ENCODE peak calls at places on chromosomes 12 and 14, in six cellular contexts. V is A549, Y is GM23338, H is HepG2, O is HCT116, X is SK-N-SH. N is an unnamed sample.

GRCh38 chr14:23361320-23361719 is 3.7 kb downstream of the EFS start:
- DNase-seq in V (no peak), Y (no peak), H (no peak), O (no peak), X (no peak), N (no peak)

GRCh38 chr14:23051482-23051881 is 5.8 kb downstream of the CDH24 start:
- DNase-seq in V (no peak), Y (no peak), H (no peak), O (no peak), X (no peak), N (no peak)

GRCh38 chr14:61256826-61257468 is 24.2 kb downstream of the TMEM30B start:
- DNase-seq in V (no peak), Y (no peak), H (peak), O (no peak), X (no peak), N (no peak)

GRCh38 chr14:39491134-39491541 is 58.9 kb upstream of the FBXO33 start:
- DNase-seq in V (peak), Y (peak), H (peak), O (peak), X (peak), N (peak)

GRCh38 chr14:89248430-89249295 is 168.4 kb downstream of the FOXN3 start:
- DNase-seq in V (no peak), Y (no peak), H (no peak), O (no peak), X (peak), N (no peak)

GRCh38 chr12:43283206-43283605 is 268.8 kb downstream of the ADAMTS20 start:
- DNase-seq in V (no peak), Y (no peak), H (no peak), O (no peak), X (no peak), N (no peak)

GRCh38 chr12:52789637-52790426 is 6.1 kb downstream of the KRT3 start:
- DNase-seq in V (no peak), Y (peak), H (no peak), O (no peak), X (no peak), N (no peak)

GRCh38 chr12:110641512-110641911 is 27.6 kb downstream of the TCTN1 start:
- DNase-seq in V (no peak), Y (peak), H (no peak), O (no peak), X (no peak), N (no peak)

GRCh38 chr12:76256904-76257303 is 91.3 kb downstream of the BBS10 start:
- DNase-seq in V (no peak), Y (no peak), H (no peak), O (no peak), X (no peak), N (no peak)

GRCh38 chr14:70827366-70828151 is 18.2 kb upstream of the MAP3K9 start:
- DNase-seq in V (no peak), Y (no peak), H (peak), O (no peak), X (no peak), N (no peak)

GRCh38 chr14:32477406-32477805 is 148.3 kb downstream of the AKAP6 start:
- DNase-seq in V (no peak), Y (no peak), H (no peak), O (no peak), X (no peak), N (no peak)

GRCh38 chr14:50830932-50831703 is at the start of gene NIN:
- DNase-seq in V (peak), Y (peak), H (peak), O (no peak), X (peak), N (no peak)

GRCh38 chr12:53703746-53704145 is 23.5 kb downstream of the CALCOCO1 start:
- DNase-seq in V (no peak), Y (no peak), H (no peak), O (no peak), X (no peak), N (no peak)

GRCh38 chr12:47935196-47935595 is 28.2 kb upstream of the TMEM106C start:
- DNase-seq in V (no peak), Y (no peak), H (peak), O (no peak), X (peak), N (no peak)

GRCh38 chr12:119593578-119594398 is at the start of gene TMEM233:
- DNase-seq in V (no peak), Y (peak), H (no peak), O (no peak), X (peak), N (no peak)

GRCh38 chr12:20415013-20415412 is 46.7 kb downstream of the PDE3A start:
- DNase-seq in V (no peak), Y (no peak), H (no peak), O (no peak), X (no peak), N (no peak)

GRCh38 chr14:57884175-57884574 is 18.3 kb upstream of the SLC35F4 start:
- DNase-seq in V (no peak), Y (no peak), H (no peak), O (no peak), X (no peak), N (no peak)

GRCh38 chr12:128863957-128864356 is 10.7 kb downstream of the GLT1D1 start:
- DNase-seq in V (no peak), Y (no peak), H (no peak), O (no peak), X (no peak), N (no peak)

GRCh38 chr12:3727877-3728632 is 24.9 kb downstream of the CRACR2A start:
- DNase-seq in V (no peak), Y (peak), H (no peak), O (no peak), X (no peak), N (no peak)

GRCh38 chr14:78259831-78260230 is 89.7 kb downstream of the NRXN3 start:
- DNase-seq in V (no peak), Y (no peak), H (no peak), O (no peak), X (no peak), N (no peak)

GRCh38 chr14:50001999-50002925 is 109.4 kb downstream of the ARF6 start:
- DNase-seq in V (no peak), Y (peak), H (no peak), O (no peak), X (no peak), N (no peak)

GRCh38 chr14:100417466-100417865 is 94.3 kb downstream of the SLC25A47 start:
- DNase-seq in V (peak), Y (peak), H (peak), O (peak), X (peak), N (peak)

GRCh38 chr12:75837700-75838099 is 193.9 kb downstream of the PHLDA1 start:
- DNase-seq in V (no peak), Y (no peak), H (no peak), O (no peak), X (peak), N (no peak)

GRCh38 chr12:113005759-113006158 is 27.4 kb downstream of the OAS2 start:
- DNase-seq in V (peak), Y (peak), H (no peak), O (peak), X (peak), N (no peak)

GRCh38 chr14:22213110-22213509 is 375.9 kb downstream of the DAD1 start:
- DNase-seq in V (no peak), Y (no peak), H (no peak), O (no peak), X (no peak), N (no peak)

GRCh38 chr12:105939181-105939721 is 199.5 kb downstream of the NUAK1 start:
- DNase-seq in V (no peak), Y (no peak), H (no peak), O (no peak), X (no peak), N (no peak)

GRCh38 chr14:97920201-97920600 is 1123.0 kb downstream of the VRK1 start:
- DNase-seq in V (no peak), Y (no peak), H (no peak), O (no peak), X (no peak), N (no peak)

GRCh38 chr12:46492471-46493351 is 120.1 kb upstream of the SLC38A2 start:
- DNase-seq in V (peak), Y (no peak), H (peak), O (peak), X (no peak), N (peak)

GRCh38 chr12:105018761-105019160 is 32.6 kb downstream of the NOPCHAP1 start:
- DNase-seq in V (no peak), Y (no peak), H (no peak), O (no peak), X (no peak), N (no peak)

GRCh38 chr14:94027566-94028449 is 1.7 kb downstream of the OTUB2 start:
- DNase-seq in V (no peak), Y (no peak), H (no peak), O (no peak), X (no peak), N (no peak)

GRCh38 chr12:51953011-51953568 is 1.6 kb downstream of the ACVR1B start:
- DNase-seq in V (no peak), Y (no peak), H (no peak), O (no peak), X (no peak), N (no peak)

GRCh38 chr14:74841230-74842207 is 34.4 kb downstream of the PROX2 start:
- DNase-seq in V (no peak), Y (no peak), H (no peak), O (no peak), X (no peak), N (no peak)

GRCh38 chr14:74846968-74847549 is 28.9 kb downstream of the PROX2 start:
- DNase-seq in V (no peak), Y (no peak), H (no peak), O (no peak), X (no peak), N (no peak)

GRCh38 chr14:74840603-74841030 is 35.3 kb downstream of the PROX2 start:
- DNase-seq in V (no peak), Y (no peak), H (no peak), O (no peak), X (no peak), N (no peak)

GRCh38 chr14:74846168-74846567 is 29.8 kb downstream of the PROX2 start:
- DNase-seq in V (no peak), Y (no peak), H (no peak), O (no peak), X (no peak), N (no peak)

GRCh38 chr14:74843653-74844052 is 32.3 kb downstream of the PROX2 start:
- DNase-seq in V (no peak), Y (no peak), H (no peak), O (no peak), X (peak), N (no peak)
- TF ChIP-seq REST in V (no peak), Y (no peak), H (no peak), O (no peak), X (no peak), N (no peak)

GRCh38 chr12:56677680-56678079 is 10.4 kb downstream of the PTGES3 start:
- DNase-seq in V (no peak), Y (no peak), H (no peak), O (no peak), X (no peak), N (no peak)

GRCh38 chr12:56676851-56677601 is 11.1 kb downstream of the PTGES3 start:
- DNase-seq in V (no peak), Y (no peak), H (no peak), O (no peak), X (no peak), N (no peak)

GRCh38 chr12:56678852-56679251 is 9.2 kb downstream of the PTGES3 start:
- DNase-seq in V (no peak), Y (no peak), H (no peak), O (no peak), X (no peak), N (no peak)

GRCh38 chr12:56682323-56682722 is 5.8 kb downstream of the PTGES3 start:
- DNase-seq in V (no peak), Y (no peak), H (no peak), O (no peak), X (no peak), N (no peak)

GRCh38 chr12:56679834-56680575 is 8.1 kb downstream of the PTGES3 start:
- DNase-seq in V (no peak), Y (no peak), H (no peak), O (no peak), X (no peak), N (no peak)
- TF ChIP-seq REST in V (no peak), Y (no peak), H (no peak), O (no peak), X (no peak), N (no peak)

GRCh38 chr12:17928708-17929366 is 161.2 kb downstream of the RERGL start:
- DNase-seq in V (peak), Y (peak), H (peak), O (peak), X (no peak), N (peak)
- TF ChIP-seq REST in V (no peak), Y (no peak), H (no peak), O (no peak), X (no peak), N (no peak)

GRCh38 chr12:99442758-99443157 is 204.8 kb upstream of the GARIN6 start:
- DNase-seq in V (no peak), Y (no peak), H (no peak), O (no peak), X (no peak), N (no peak)

GRCh38 chr12:99439399-99439798 is 208.2 kb upstream of the GARIN6 start:
- DNase-seq in V (no peak), Y (no peak), H (no peak), O (no peak), X (no peak), N (no peak)

GRCh38 chr12:99450231-99450630 is 197.3 kb upstream of the GARIN6 start:
- DNase-seq in V (no peak), Y (no peak), H (no peak), O (no peak), X (no peak), N (no peak)

DNA sequence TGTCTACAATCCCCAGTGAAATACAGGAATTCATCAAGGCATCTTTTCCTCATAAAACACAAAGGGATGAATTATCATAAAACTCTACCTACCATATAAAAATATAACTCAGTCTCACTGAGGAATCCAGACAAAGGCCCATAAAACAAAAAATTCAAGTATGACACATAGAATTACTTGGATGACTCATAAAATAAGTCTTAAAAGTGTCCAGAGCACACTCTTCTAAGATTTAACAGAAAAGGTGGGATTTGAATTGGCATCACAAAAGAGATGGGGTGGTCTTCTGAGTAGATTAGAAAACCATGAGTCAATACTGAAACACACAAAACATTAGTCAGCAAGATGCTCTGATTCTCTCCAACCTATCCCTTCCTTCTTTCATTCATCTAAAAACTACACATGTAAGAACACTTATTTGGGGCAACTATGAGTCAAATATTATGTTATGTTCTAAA is 202.7 kb upstream of the GARIN6 start:
- DNase-seq in V (peak), Y (no peak), H (no peak), O (no peak), X (no peak), N (no peak)
- TF ChIP-seq REST in V (no peak), Y (no peak), H (no peak), O (no peak), X (no peak), N (no peak)

GRCh38 chr12:50397122-50397650 is 777 bp upstream of the FAM186A start:
- DNase-seq in V (no peak), Y (no peak), H (no peak), O (no peak), X (no peak), N (no peak)
- TF ChIP-seq REST in V (no peak), Y (no peak), H (no peak), O (no peak), X (no peak), N (no peak)

GRCh38 chr12:93102289-93102688 is 173.2 kb upstream of the EEA1 start:
- DNase-seq in V (no peak), Y (no peak), H (no peak), O (no peak), X (no peak), N (no peak)

GRCh38 chr12:93102744-93103143 is 173.6 kb upstream of the EEA1 start:
- DNase-seq in V (no peak), Y (no peak), H (peak), O (no peak), X (no peak), N (no peak)

GRCh38 chr12:93101367-93101766 is 172.3 kb upstream of the EEA1 start:
- DNase-seq in V (no peak), Y (no peak), H (no peak), O (no peak), X (no peak), N (no peak)

GRCh38 chr12:93099777-93100176 is 170.7 kb upstream of the EEA1 start:
- DNase-seq in V (no peak), Y (no peak), H (no peak), O (no peak), X (no peak), N (no peak)

GRCh38 chr12:93100610-93101009 is 171.5 kb upstream of the EEA1 start:
- DNase-seq in V (no peak), Y (no peak), H (no peak), O (no peak), X (peak), N (no peak)
- TF ChIP-seq REST in V (no peak), Y (no peak), H (no peak), O (no peak), X (no peak), N (no peak)

DNA sequence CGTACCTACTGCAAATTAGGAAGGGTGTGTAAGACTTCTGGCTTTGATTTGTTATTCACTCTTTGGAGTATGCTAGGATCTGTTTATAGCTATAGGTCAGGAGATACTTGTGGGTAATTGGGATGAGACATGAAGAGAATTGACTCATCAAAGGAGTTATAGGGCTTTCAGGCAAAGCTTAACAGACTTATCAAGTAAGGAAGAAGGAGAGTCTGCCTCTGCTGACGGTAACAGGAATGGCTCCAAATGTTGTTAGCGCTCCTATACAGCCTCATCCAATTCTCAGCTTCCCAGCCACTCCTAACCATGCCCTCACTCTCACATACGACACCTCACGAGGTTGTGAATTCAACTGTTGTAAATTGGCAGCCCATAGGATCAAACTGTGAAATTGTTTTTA is 140.5 kb downstream of the KCNA5 start:
- DNase-seq in V (no peak), Y (peak), H (no peak), O (no peak), X (no peak), N (no peak)
- TF ChIP-seq REST in V (no peak), Y (no peak), H (no peak), O (no peak), X (no peak), N (no peak)

GRCh38 chr12:117444781-117445180 is 83.4 kb upstream of the NOS1 start:
- DNase-seq in V (no peak), Y (no peak), H (no peak), O (no peak), X (no peak), N (no peak)

GRCh38 chr12:117438809-117439208 is 77.4 kb upstream of the NOS1 start:
- DNase-seq in V (no peak), Y (no peak), H (no peak), O (no peak), X (peak), N (no peak)

GRCh38 chr12:117440384-117440783 is 79.0 kb upstream of the NOS1 start:
- DNase-seq in V (no peak), Y (no peak), H (no peak), O (no peak), X (no peak), N (no peak)

GRCh38 chr12:117439531-117440001 is 78.1 kb upstream of the NOS1 start:
- DNase-seq in V (no peak), Y (peak), H (no peak), O (no peak), X (peak), N (no peak)

DNA sequence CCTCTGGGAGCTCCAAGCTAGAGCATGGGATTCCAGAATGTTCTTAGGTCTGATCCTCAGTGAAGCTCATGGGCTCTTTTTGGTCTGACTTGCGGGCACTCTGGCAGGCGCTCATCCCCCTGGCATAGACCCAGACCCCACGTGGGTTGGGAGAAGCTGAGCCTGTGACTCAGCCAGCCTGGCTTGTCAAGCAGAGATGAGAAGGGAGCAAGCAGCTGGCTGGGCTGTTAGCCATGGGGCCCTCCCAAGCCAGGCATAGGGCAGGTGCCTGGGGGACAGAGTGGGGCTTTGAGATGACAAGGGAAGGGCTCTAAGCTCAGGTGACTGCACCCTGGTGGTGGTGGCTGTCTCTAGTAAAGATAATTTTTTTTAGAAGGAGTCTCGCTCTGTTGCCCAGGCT is 80.3 kb upstream of the NOS1 start:
- DNase-seq in V (peak), Y (peak), H (no peak), O (no peak), X (no peak), N (no peak)
- TF ChIP-seq REST in V (no peak), Y (no peak), H (no peak), O (no peak), X (no peak), N (no peak)